ENCODE peak calls at places on chromosomes 5 and 9, in eight cellular contexts. C is A549; Y is stomach; J is effector memory CD4-positive, alpha-beta T cell; S is CD4-positive, CD25-positive, alpha-beta regulatory T cell; T is CD4-positive, alpha-beta memory T cell; H is left ventricle myocardium inferior; U is colonic mucosa. M is an unnamed sample. For H3K9me3, the result is how much of the 10 kb centered on the place peaks cover.

GRCh38 chr5:116756531-116756930 is 181.9 kb upstream of the SEMA6A start:
- DNase-seq in C (no peak), Y (no peak), J (no peak), S (no peak), T (no peak), H (no peak), U (no peak), M (no peak)

GRCh38 chr9:77764894-77765780 is 117.0 kb upstream of the GNA14 start:
- DNase-seq in C (peak), Y (no peak), J (no peak), S (no peak), T (no peak), H (no peak), U (no peak), M (no peak)

GRCh38 chr5:111132731-111133435 is 40.7 kb downstream of the WDR36 start:
- DNase-seq in C (no peak), Y (no peak), J (no peak), S (no peak), T (no peak), H (no peak), U (no peak), M (no peak)

GRCh38 chr9:133023117-133023890 is 7.5 kb upstream of the GTF3C5 start:
- DNase-seq in C (peak), Y (peak), J (peak), S (peak), T (peak), H (no peak), U (peak), M (peak)

GRCh38 chr9:19156805-19157204 is 29.5 kb upstream of the PLIN2 start:
- DNase-seq in C (no peak), Y (no peak), J (no peak), S (no peak), T (no peak), H (peak), U (no peak), M (no peak)

GRCh38 chr9:115456515-115456914 is 338.6 kb upstream of the TNC start:
- DNase-seq in C (no peak), Y (no peak), J (no peak), S (no peak), T (no peak), H (no peak), U (no peak), M (no peak)

GRCh38 chr5:107736608-107737007 is 65.9 kb upstream of the EFNA5 start:
- DNase-seq in C (no peak), Y (no peak), J (no peak), S (no peak), T (no peak), H (no peak), U (no peak), M (no peak)

GRCh38 chr9:95024097-95024671 is 293.3 kb downstream of the FANCC start:
- DNase-seq in C (peak), Y (peak), J (no peak), S (no peak), T (no peak), H (peak), U (no peak), M (no peak)

GRCh38 chr9:116647515-116647809 is 39.6 kb upstream of the TRIM32 start:
- DNase-seq in C (no peak), Y (no peak), J (no peak), S (no peak), T (no peak), H (peak), U (no peak), M (no peak)

GRCh38 chr9:121839726-121840500 is 188.5 kb downstream of the DAB2IP start:
- DNase-seq in C (no peak), Y (no peak), J (no peak), S (no peak), T (no peak), H (no peak), U (no peak), M (no peak)

GRCh38 chr9:126372716-126373115 is 46.1 kb downstream of the MVB12B start:
- DNase-seq in C (no peak), Y (no peak), J (no peak), S (no peak), T (no peak), H (no peak), U (no peak), M (no peak)

GRCh38 chr9:128260340-128260739 is 15.5 kb downstream of the GOLGA2 start:
- DNase-seq in C (no peak), Y (no peak), J (no peak), S (no peak), T (no peak), H (no peak), U (no peak), M (no peak)

DNA sequence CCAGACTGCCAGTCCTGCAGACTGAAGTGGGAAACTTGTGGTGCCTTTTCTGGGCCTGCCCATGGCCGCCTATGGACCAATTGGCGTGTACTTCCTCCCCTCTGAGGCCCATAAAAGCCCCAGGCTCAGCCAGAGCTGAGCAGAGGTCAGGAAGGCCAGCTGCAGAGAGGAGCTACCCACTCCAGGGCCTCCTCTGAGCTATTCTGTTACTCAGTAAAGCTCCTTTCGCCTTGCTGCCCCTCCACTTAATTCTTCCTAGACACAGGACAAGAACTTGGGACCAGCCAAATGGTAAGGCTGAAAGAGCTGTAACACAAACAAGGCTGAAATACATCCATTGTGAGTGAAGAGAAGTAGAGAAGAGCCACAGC is 106.4 kb downstream of the C9orf50 start:
- DNase-seq in C (no peak), Y (no peak), J (no peak), S (no peak), T (no peak), H (no peak), U (no peak), M (no peak)
- H3K9me3 ChIP-seq in C (half or more), Y (under half), J (under half), S (under half), T (under half), H (under half), U (under half), M (under half)

GRCh38 chr5:173278641-173279040 is 43.6 kb upstream of the NKX2-5 start:
- DNase-seq in C (no peak), Y (no peak), J (no peak), S (no peak), T (no peak), H (peak), U (no peak), M (no peak)

GRCh38 chr5:173279166-173279565 is 44.2 kb upstream of the NKX2-5 start:
- DNase-seq in C (no peak), Y (no peak), J (no peak), S (no peak), T (no peak), H (no peak), U (no peak), M (no peak)

GRCh38 chr5:173274771-173275170 is 39.8 kb upstream of the NKX2-5 start:
- DNase-seq in C (no peak), Y (no peak), J (no peak), S (no peak), T (no peak), H (no peak), U (no peak), M (no peak)

GRCh38 chr5:173281910-173282309 is 46.3 kb downstream of the STC2 start:
- DNase-seq in C (peak), Y (no peak), J (no peak), S (no peak), T (no peak), H (no peak), U (no peak), M (no peak)

DNA sequence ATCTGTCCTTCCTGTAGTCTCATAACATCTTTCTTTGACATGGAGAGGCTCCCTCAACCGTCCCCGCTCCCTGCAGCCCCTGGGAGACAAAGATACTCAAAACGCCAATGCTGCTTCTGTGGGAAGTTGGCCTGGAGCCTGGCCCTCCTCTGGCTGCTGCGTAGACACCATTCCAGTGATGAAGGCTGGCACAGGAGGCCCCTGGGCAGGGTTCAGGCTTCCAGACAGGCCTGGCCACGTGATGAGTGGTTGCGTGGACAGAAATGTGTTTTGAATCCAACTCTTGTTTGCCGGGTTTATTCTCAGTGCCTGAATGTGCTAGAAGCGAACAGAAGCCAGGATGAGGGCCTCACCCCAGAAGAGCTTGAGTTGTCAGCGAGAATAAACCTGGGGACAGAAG is 43.2 kb upstream of the NKX2-5 start:
- DNase-seq in C (no peak), Y (no peak), J (no peak), S (no peak), T (no peak), H (peak), U (no peak), M (no peak)
- H3K9me3 ChIP-seq in C (under half), Y (under half), J (under half), S (under half), T (under half), H (under half), U (under half), M (under half)

DNA sequence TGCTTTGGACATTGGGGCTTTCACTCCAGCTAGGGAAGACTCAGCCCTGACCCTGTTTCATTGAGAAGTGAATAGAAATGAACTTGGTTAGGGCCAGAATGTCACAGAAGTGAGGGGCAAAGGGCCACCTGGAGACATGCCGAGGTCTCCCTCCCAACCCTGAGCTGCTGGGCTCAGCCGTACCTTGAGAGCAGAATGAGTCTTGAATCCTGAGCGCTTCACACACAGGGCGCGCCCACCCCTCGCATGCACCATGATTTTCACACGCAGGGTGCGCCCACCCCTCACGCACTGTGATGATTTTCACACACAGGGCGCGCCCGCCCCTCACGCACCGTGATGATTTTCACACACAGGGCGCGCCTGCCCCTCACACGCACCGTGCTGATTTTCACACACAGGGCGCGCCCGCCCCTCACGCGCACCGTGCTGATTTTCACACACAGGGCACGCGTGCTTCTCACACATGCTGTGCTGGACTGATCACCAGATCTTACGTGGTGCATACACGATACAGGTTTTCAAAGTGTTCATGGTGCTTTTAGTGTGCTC is 99.0 kb downstream of the EHMT1 start:
- DNase-seq in C (no peak), Y (no peak), J (no peak), S (no peak), T (no peak), H (no peak), U (no peak), M (no peak)
- H3K9me3 ChIP-seq in C (under half), Y (under half), J (under half), S (under half), T (under half), H (under half), U (under half), M (under half)

DNA sequence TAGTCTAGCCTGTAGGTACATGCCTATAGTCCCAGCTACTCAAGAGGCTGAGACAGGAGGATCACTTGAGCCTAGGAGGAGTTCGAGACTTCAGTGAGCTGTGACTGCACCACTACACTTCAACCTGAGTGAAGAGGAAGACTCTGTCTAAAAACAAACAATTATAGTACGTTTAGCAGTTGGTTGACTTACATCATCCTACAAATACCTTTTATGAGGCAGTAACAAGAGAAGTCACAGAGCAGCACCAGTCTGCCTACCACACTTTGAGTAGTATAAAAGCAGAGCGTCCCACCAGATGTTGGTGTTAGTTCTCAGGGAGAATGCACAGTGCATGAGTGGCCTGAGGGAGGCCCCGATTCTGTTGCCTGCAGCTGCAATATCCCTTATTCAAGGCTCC is 16.1 kb downstream of the ZFR start:
- DNase-seq in C (no peak), Y (no peak), J (no peak), S (no peak), T (no peak), H (no peak), U (no peak), M (no peak)
- H3K9me3 ChIP-seq in C (under half), Y (under half), J (under half), S (under half), T (under half), H (under half), U (under half), M (under half)

GRCh38 chr5:165290535-165290934 is 1785.1 kb downstream of the MAT2B start:
- DNase-seq in C (no peak), Y (no peak), J (no peak), S (no peak), T (no peak), H (no peak), U (no peak), M (no peak)
- H3K9me3 ChIP-seq in C (under half), Y (under half), J (under half), S (under half), T (under half), H (under half), U (under half), M (under half)

GRCh38 chr9:134536101-134536900 is 105.3 kb upstream of the COL5A1 start:
- DNase-seq in C (no peak), Y (no peak), J (no peak), S (no peak), T (no peak), H (peak), U (no peak), M (no peak)
- H3K9me3 ChIP-seq in C (under half), Y (under half), J (under half), S (under half), T (under half), H (under half), U (under half), M (under half)

GRCh38 chr5:173590436-173591299 is 25.8 kb downstream of the BOD1 start:
- DNase-seq in C (no peak), Y (no peak), J (no peak), S (no peak), T (no peak), H (peak), U (no peak), M (no peak)
- H3K9me3 ChIP-seq in C (half or more), Y (half or more), J (under half), S (under half), T (under half), H (under half), U (under half), M (under half)

GRCh38 chr9:24652181-24652580 is 106.5 kb upstream of the IZUMO3 start:
- DNase-seq in C (no peak), Y (no peak), J (no peak), S (no peak), T (no peak), H (no peak), U (no peak), M (no peak)

DNA sequence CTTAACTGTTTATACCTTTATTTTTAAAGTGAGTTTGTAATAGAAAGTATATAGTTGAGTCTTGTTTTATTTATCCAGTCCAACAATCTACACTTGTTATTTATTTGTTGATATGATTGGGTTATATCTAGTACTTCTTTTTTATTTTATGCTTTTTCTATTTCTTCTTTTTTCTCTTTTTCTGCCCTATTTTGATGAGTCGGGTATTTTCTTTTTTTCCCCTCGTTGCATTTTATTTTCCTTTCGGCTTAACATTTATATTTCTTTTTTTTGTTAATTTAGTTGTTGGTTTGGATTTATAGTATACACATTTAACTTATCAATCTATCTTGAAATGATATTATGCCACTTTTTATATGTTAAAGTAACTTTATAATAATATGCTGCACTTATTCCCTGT is 111.7 kb upstream of the IZUMO3 start:
- DNase-seq in C (no peak), Y (no peak), J (no peak), S (no peak), T (no peak), H (no peak), U (no peak), M (no peak)
- H3K9me3 ChIP-seq in C (under half), Y (under half), J (under half), S (under half), T (under half), H (half or more), U (under half), M (under half)

DNA sequence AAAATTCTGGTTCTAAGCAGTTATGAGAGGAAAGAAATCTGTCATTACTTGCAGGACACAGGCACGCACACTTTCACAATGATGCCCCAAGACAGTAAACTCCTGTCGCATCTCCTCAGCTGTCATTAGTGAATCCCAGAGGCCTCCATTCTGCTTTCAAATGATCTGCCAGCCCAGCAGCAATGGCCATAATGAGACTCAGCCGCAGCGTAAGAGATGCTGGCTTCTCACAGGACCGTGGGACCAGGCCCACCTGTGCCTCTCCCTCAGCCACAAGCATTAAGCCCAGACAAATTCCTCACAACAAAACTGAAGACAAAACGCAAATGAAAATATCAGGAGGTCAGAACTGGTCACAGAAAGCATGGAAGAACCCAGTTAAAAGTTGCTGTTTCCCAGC is 98.0 kb upstream of the VLDLR start:
- DNase-seq in C (no peak), Y (no peak), J (no peak), S (no peak), T (no peak), H (no peak), U (no peak), M (no peak)
- H3K9me3 ChIP-seq in C (under half), Y (under half), J (under half), S (under half), T (under half), H (under half), U (under half), M (under half)

GRCh38 chr9:107034831-107035230 is 171.9 kb downstream of the ZNF462 start:
- DNase-seq in C (no peak), Y (no peak), J (no peak), S (no peak), T (no peak), H (no peak), U (no peak), M (no peak)

GRCh38 chr9:107024193-107024592 is 161.2 kb downstream of the ZNF462 start:
- DNase-seq in C (no peak), Y (no peak), J (no peak), S (no peak), T (no peak), H (no peak), U (no peak), M (no peak)

GRCh38 chr9:107033974-107034373 is 171.0 kb downstream of the ZNF462 start:
- DNase-seq in C (no peak), Y (no peak), J (no peak), S (no peak), T (no peak), H (no peak), U (no peak), M (no peak)

GRCh38 chr9:107029146-107029545 is 166.2 kb downstream of the ZNF462 start:
- DNase-seq in C (no peak), Y (no peak), J (no peak), S (no peak), T (no peak), H (no peak), U (no peak), M (no peak)
- H3K9me3 ChIP-seq in C (under half), Y (under half), J (under half), S (under half), T (under half), H (under half), U (under half), M (under half)

M was measured in T-helper 17 cell.